ENCODE peak calls at places on chromosomes 7 and 10, in ten cellular contexts. K is HuH-7, U is mesendoderm, G is Peyer's patch, T is anterior cingulate cortex, M is GM23338, P is dermis microvascular lymphatic vessel endothelial cell, O is GM13976, A is spleen, Y is fibroblast of pulmonary artery. H is an unnamed sample.

GRCh38 chr7:138001529-138002095 is at the start of gene CREB3L2:
- DNase-seq in K (no peak), U (peak; percentile 81), G (peak; percentile 82), T (no peak), M (peak; percentile 87), P (peak; percentile 69), O (no peak), A (peak; percentile 96), Y (peak; percentile 70), H (peak; percentile 47)

GRCh38 chr10:71260622-71261325 is 48.4 kb downstream of the UNC5B start:
- DNase-seq in K (no peak), U (peak; percentile 63), G (no peak), T (peak; percentile 47), M (peak; percentile 70), P (no peak), O (no peak), A (no peak), Y (peak; percentile 97), H (peak; percentile 92)

GRCh38 chr7:150325110-150325611 is 1.8 kb upstream of the ACTR3C start:
- DNase-seq in K (no peak), U (no peak), G (no peak), T (no peak), M (no peak), P (no peak), O (no peak), A (peak; percentile 80), Y (peak; percentile 77), H (peak; percentile 82)

GRCh38 chr7:100894860-100895700 is 608 bp downstream of the ACHE start:
- DNase-seq in K (peak; percentile 79), U (peak; percentile 79), G (peak; percentile 78), T (no peak), M (peak; percentile 93), P (peak; percentile 34), O (peak; percentile 80), A (peak; percentile 89), Y (no peak), H (no peak)

GRCh38 chr7:100215895-100216294 is 3.9 kb upstream of the PVRIG start:
- DNase-seq in K (no peak), U (no peak), G (no peak), T (no peak), M (no peak), P (peak; percentile 31), O (no peak), A (peak; percentile 54), Y (peak; percentile 39), H (peak; percentile 3)

GRCh38 chr7:149624419-149625338 is 127.1 kb upstream of the ZNF746 start:
- DNase-seq in K (peak; percentile 91), U (peak; percentile 96), G (peak; percentile 97), T (peak; percentile 51), M (peak; percentile 96), P (peak; percentile 93), O (peak; percentile 92), A (peak; percentile 99), Y (peak; percentile 94), H (peak; percentile 87)

GRCh38 chr7:130695840-130696239 is 9.5 kb upstream of the TSGA13 start:
- DNase-seq in K (peak; percentile 12), U (peak; percentile 46), G (no peak), T (no peak), M (peak; percentile 80), P (peak; percentile 61), O (peak; percentile 46), A (no peak), Y (peak; percentile 61), H (peak; percentile 34)

GRCh38 chr10:17923728-17924127 is 28.0 kb upstream of the SLC39A12 start:
- DNase-seq in K (no peak), U (no peak), G (no peak), T (peak; percentile 46), M (no peak), P (no peak), O (no peak), A (no peak), Y (peak; percentile 77), H (peak; percentile 92)

GRCh38 chr7:13988765-13989137 is 715 bp downstream of the ETV1 start:
- DNase-seq in K (no peak), U (peak; percentile 87), G (no peak), T (no peak), M (peak; percentile 69), P (peak; percentile 40), O (no peak), A (no peak), Y (peak; percentile 31), H (peak; percentile 13)

GRCh38 chr7:17304926-17305325 is 6.5 kb downstream of the AHR start:
- DNase-seq in K (no peak), U (peak; percentile 18), G (no peak), T (no peak), M (no peak), P (peak; percentile 97), O (no peak), A (no peak), Y (peak; percentile 86), H (peak; percentile 86)

GRCh38 chr7:76234931-76235441 is 33.3 kb downstream of the SRRM3 start:
- DNase-seq in K (peak; percentile 83), U (peak; percentile 94), G (peak; percentile 74), T (no peak), M (peak; percentile 91), P (peak; percentile 82), O (peak; percentile 93), A (peak; percentile 82), Y (peak; percentile 79), H (peak; percentile 87)

GRCh38 chr7:137986252-137987010 is 15.5 kb downstream of the CREB3L2 start:
- DNase-seq in K (no peak), U (no peak), G (no peak), T (no peak), M (no peak), P (no peak), O (no peak), A (no peak), Y (peak; percentile 92), H (peak; percentile 98)

GRCh38 chr10:71241114-71241898 is 28.9 kb downstream of the UNC5B start:
- DNase-seq in K (no peak), U (no peak), G (no peak), T (no peak), M (no peak), P (peak; percentile 63), O (no peak), A (no peak), Y (peak; percentile 88), H (peak; percentile 90)

GRCh38 chr7:103150192-103150591 is 1.3 kb upstream of the NAPEPLD start:
- DNase-seq in K (peak; percentile 19), U (peak; percentile 48), G (peak; percentile 72), T (no peak), M (no peak), P (no peak), O (no peak), A (no peak), Y (no peak), H (no peak)